ENCODE peak calls at places on chromosomes 16 and 17, in four cellular contexts. L is stromal cell of bone marrow; X is neural crest cell; J is activated gamma-delta T cell treated with anti-CD3 and anti-CD28 coated beads, Interleukin-2, amount 50 U/mL, for 16 hours. H is an unnamed sample.

GRCh38 chr17:13182854-13183253 is 165.0 kb upstream of the ELAC2 start:
- DNase-seq in L (no peak), X (no peak), J (no peak), H (peak)

GRCh38 chr16:53576904-53577303 is 73.9 kb upstream of the AKTIP start:
- DNase-seq in L (no peak), X (no peak), J (no peak), H (no peak)

GRCh38 chr17:40168262-40168832 is 8.9 kb upstream of the RAPGEFL1 start:
- DNase-seq in L (peak), X (no peak), J (no peak), H (no peak)

GRCh38 chr16:35391328-35391727 is 1931.9 kb downstream of the TP53TG3F start:
- DNase-seq in L (peak), X (no peak), J (no peak), H (peak)

GRCh38 chr16:54363760-54364159 is 77.2 kb upstream of the IRX3 start:
- DNase-seq in L (no peak), X (no peak), J (no peak), H (no peak)

GRCh38 chr16:69606985-69607384 is 41.2 kb downstream of the NFAT5 start:
- DNase-seq in L (no peak), X (no peak), J (no peak), H (no peak)

GRCh38 chr16:89847930-89848297 is 19.6 kb downstream of the SPIRE2 start:
- DNase-seq in L (no peak), X (no peak), J (no peak), H (no peak)

GRCh38 chr16:49382916-49383315 is 9.3 kb downstream of the C16orf78 start:
- DNase-seq in L (no peak), X (peak), J (no peak), H (peak)

GRCh38 chr17:71440513-71440912 is 680.3 kb upstream of the SOX9 start:
- DNase-seq in L (no peak), X (no peak), J (no peak), H (no peak)

GRCh38 chr16:21283521-21284289 is 5.6 kb upstream of the CRYM start:
- DNase-seq in L (no peak), X (peak), J (no peak), H (peak)

GRCh38 chr17:14510136-14510535 is 209.3 kb downstream of the HS3ST3B1 start:
- DNase-seq in L (peak), X (no peak), J (no peak), H (no peak)

GRCh38 chr16:75789237-75789636 is 62.9 kb upstream of the CPHXL start:
- DNase-seq in L (peak), X (peak), J (peak), H (no peak)

GRCh38 chr16:87626401-87626800 is 24.1 kb downstream of the JPH3 start:
- DNase-seq in L (no peak), X (no peak), J (no peak), H (no peak)

GRCh38 chr16:89922884-89923639 is at the start of gene TUBB3:
- DNase-seq in L (peak), X (peak), J (no peak), H (peak)

GRCh38 chr16:89090669-89091426 is 2.8 kb upstream of the ACSF3 start:
- DNase-seq in L (no peak), X (no peak), J (no peak), H (no peak)

GRCh38 chr17:1606352-1606985 is 22.2 kb downstream of the SLC43A2 start:
- DNase-seq in L (no peak), X (no peak), J (no peak), H (no peak)

GRCh38 chr17:64005734-64006167 is 7.6 kb downstream of the PRR29 start:
- DNase-seq in L (no peak), X (no peak), J (no peak), H (no peak)

GRCh38 chr17:77145635-77146632 is 5.2 kb downstream of the SEC14L1 start:
- DNase-seq in L (peak), X (no peak), J (no peak), H (peak)

GRCh38 chr17:35789044-35789443 is 6.4 kb downstream of the MMP28 start:
- DNase-seq in L (no peak), X (no peak), J (no peak), H (no peak)

GRCh38 chr16:30354423-30355143 is 525 bp downstream of the CD2BP2 start:
- DNase-seq in L (no peak), X (no peak), J (no peak), H (peak)

GRCh38 chr16:67086829-67087228 is 22.9 kb upstream of the PHAF1 start:
- DNase-seq in L (no peak), X (no peak), J (no peak), H (no peak)

GRCh38 chr17:42389135-42389417 is 834 bp upstream of the STAT3 start:
- DNase-seq in L (no peak), X (no peak), J (no peak), H (no peak)

GRCh38 chr17:75086496-75087181 is 1.1 kb upstream of the SLC16A5 start:
- DNase-seq in L (no peak), X (no peak), J (no peak), H (no peak)